ENCODE peak calls at places on chromosomes 6 and 20, in seven cellular contexts. U, H, R, W, Z, S and T are unnamed samples.
A peak's percentile ranks its signal among the peaks of the same experiment; 100 is the strongest.

GRCh38 chr6:22636450-22636849 is 67.1 kb downstream of the HDGFL1 start:
- DNase-seq in R (no peak), Z (no peak), H (no peak), U (peak; percentile 44), W (no peak), S (no peak), T (no peak)

GRCh38 chr6:110878751-110879539 is 4.4 kb downstream of the AMD1 start:
- DNase-seq in R (peak; percentile 45), U (no peak), W (peak; percentile 48), S (peak; percentile 23), H (peak; percentile 32), Z (peak; percentile 55), T (peak; percentile 42)

GRCh38 chr20:17569616-17570346 is at the start of gene DSTN:
- DNase-seq in R (peak; percentile 97), S (peak; percentile 94), W (peak; percentile 87), U (peak; percentile 93), Z (peak; percentile 89), H (peak; percentile 93), T (peak; percentile 95)

GRCh38 chr6:12068899-12069557 is 56.9 kb downstream of the HIVEP1 start:
- DNase-seq in H (no peak), S (no peak), R (no peak), U (no peak), Z (no peak), W (no peak), T (no peak)

GRCh38 chr20:46355778-46356177 is 47.5 kb upstream of the CDH22 start:
- DNase-seq in Z (no peak), H (no peak), U (no peak), W (no peak), S (no peak), R (no peak), T (no peak)

GRCh38 chr20:32434434-32434833 is 76.3 kb downstream of the ASXL1 start:
- DNase-seq in S (no peak), H (no peak), W (no peak), Z (no peak), U (no peak), R (no peak), T (no peak)

GRCh38 chr20:39107741-39108140 is 145.6 kb downstream of the DHX35 start:
- DNase-seq in U (no peak), S (no peak), H (no peak), W (no peak), Z (no peak), R (no peak), T (no peak)

GRCh38 chr6:130559166-130559565 is 193.3 kb downstream of the TMEM200A start:
- DNase-seq in Z (no peak), S (no peak), H (no peak), U (peak; percentile 7), W (no peak), R (no peak), T (no peak)

GRCh38 chr6:129546702-129547101 is 163.3 kb downstream of the ARHGAP18 start:
- DNase-seq in Z (no peak), H (no peak), W (no peak), U (no peak), R (no peak), S (no peak), T (no peak)

DNA sequence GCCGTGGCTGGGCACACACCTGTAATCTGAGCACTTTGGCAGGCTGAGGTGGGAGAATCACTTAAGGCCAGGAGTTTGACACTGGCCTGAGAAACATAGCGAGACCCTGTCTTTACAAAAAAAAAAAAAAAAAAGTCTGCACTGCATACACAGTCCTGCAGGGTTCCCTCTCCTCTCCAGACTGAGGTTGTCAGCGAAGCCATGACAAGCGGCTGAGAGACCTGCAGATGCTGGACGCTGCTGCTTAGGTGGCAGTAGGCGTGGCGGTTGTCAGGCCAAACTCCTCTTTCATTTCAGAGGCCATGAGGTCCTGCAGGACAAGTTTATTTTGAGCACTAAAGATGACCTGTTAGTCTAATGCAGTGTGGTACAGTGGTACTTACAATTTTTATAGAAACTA is 86.5 kb downstream of the FAM120B start:
- DNase-seq in R (no peak), S (no peak), U (no peak), H (no peak), Z (no peak), W (no peak), T (no peak)
- TF ChIP-seq CTCF in R (no peak), S (no peak), U (no peak), H (no peak), Z (no peak), W (no peak), T (no peak)

GRCh38 chr6:13328875-13329183 is 492 bp upstream of the TBC1D7 start:
- DNase-seq in Z (no peak), U (no peak), H (no peak), W (no peak), S (no peak), R (no peak), T (no peak)

GRCh38 chr6:13327691-13328075 is 654 bp downstream of the TBC1D7 start:
- DNase-seq in Z (peak; percentile 26), H (peak; percentile 40), S (no peak), W (peak; percentile 15), R (no peak), U (no peak), T (no peak)

GRCh38 chr6:13332349-13332706 is 4.0 kb upstream of the TBC1D7 start:
- DNase-seq in S (no peak), W (no peak), Z (no peak), H (no peak), U (no peak), R (no peak), T (no peak)

GRCh38 chr6:13331516-13332348 is 3.4 kb upstream of the TBC1D7 start:
- DNase-seq in S (no peak), U (no peak), H (peak; percentile 57), W (no peak), R (peak; percentile 45), Z (peak; percentile 47), T (no peak)

DNA sequence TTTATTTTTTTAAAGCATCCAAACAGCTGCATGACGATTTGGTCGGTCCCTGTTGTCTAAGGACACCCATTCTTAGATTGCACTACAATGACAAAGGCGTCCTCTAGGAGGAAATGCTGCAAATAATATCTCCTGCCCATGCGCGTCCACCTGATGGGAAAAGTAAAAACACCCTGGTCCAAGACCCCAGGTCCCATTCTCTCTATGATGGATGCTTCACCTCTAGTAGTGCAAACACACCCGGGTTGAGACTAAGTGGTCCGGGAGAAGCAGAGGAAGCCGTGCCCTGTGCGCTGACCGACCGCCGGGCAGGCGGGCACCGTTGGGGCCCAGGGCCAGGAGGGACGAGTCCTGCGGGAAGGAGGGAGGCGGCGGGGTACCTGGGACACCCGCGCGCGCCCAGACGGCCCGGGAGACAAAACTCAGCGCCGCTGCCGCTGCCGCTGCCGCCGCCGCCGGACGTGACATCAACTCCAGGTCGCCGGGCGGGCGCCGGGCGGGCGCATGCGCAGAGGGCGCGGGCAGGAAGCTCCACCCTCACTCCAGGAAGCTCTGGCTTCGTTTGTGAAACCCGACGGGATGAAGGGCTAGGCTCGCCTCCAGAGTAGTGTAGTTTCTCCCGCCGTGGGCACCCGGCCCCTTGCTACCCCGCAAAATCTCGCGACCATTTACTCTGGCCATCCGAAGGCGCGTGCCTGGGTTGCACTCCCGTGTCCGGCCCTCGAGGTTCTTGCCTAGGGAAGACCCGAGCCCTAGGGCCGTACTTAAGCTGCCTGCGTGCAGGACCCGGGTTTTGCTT is at the start of gene TBC1D7:
- DNase-seq in Z (peak; percentile 96), H (peak; percentile 91), S (peak; percentile 95), R (peak; percentile 92), U (peak; percentile 78), W (peak; percentile 93), T (peak; percentile 96)
- TF ChIP-seq CTCF in Z (peak; percentile 1), H (peak; percentile 18), S (peak; percentile 18), R (peak; percentile 18), U (peak; percentile 19), W (peak; percentile 16), T (no peak)

DNA sequence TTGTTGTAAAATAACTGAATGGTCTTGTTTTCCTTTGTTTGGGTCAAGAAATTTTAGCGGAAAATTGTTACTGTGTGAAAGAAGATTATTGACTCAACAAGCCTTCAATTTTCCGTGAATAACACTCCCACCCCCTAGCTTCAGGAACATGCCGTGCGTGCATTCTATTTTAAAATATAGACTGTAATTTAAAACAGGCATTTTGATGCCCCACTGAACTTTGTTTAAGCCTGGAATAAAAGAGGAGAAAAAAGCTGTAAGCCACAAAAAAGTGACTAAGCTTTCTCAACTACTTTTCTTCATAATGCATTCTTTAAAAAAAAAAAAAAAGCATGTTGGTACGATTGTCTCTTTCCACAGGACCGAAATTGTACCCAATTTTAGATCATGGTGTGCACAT is 166.0 kb downstream of the ARID1B start:
- DNase-seq in Z (no peak), U (peak; percentile 49), H (no peak), S (no peak), R (no peak), W (no peak), T (no peak)
- TF ChIP-seq CTCF in Z (no peak), U (no peak), H (no peak), S (no peak), R (no peak), W (no peak), T (no peak)

GRCh38 chr6:106163966-106164877 is 78.1 kb downstream of the PRDM1 start:
- DNase-seq in R (no peak), Z (peak; percentile 93), S (peak; percentile 46), U (peak; percentile 83), H (peak; percentile 75), W (peak; percentile 82), T (no peak)

GRCh38 chr6:106161475-106161874 is 75.3 kb downstream of the PRDM1 start:
- DNase-seq in R (no peak), H (peak; percentile 3), S (no peak), Z (no peak), W (no peak), U (no peak), T (no peak)

GRCh38 chr6:106161893-106162292 is 75.8 kb downstream of the PRDM1 start:
- DNase-seq in U (no peak), R (no peak), W (no peak), H (peak; percentile 4), Z (no peak), S (no peak), T (no peak)

GRCh38 chr6:106162926-106163325 is 76.8 kb downstream of the PRDM1 start:
- DNase-seq in H (peak; percentile 57), W (no peak), R (no peak), S (no peak), U (peak; percentile 56), Z (no peak), T (no peak)

GRCh38 chr6:106163446-106163965 is 77.4 kb downstream of the PRDM1 start:
- DNase-seq in U (peak; percentile 70), W (peak; percentile 83), R (peak; percentile 39), Z (peak; percentile 88), H (peak; percentile 93), S (peak; percentile 52), T (no peak)
- TF ChIP-seq CTCF in U (no peak), W (no peak), R (no peak), Z (peak; percentile 16), H (peak; percentile 18), S (no peak), T (no peak)

DNA sequence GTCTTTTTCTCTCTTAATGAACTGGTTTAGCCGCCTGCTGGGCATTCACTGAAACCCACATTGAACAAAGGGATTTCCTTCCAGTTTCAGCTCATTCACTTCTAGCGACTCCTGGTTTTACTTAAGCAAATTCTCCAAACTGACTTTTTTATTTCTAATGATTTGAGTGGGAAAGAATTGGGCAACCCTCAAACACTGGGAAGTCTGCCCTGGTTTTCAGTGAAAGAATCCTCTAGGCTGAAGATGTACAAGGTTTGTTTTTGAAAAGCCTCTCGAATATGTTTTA is 45.5 kb downstream of the PLAGL1 start:
- DNase-seq in S (no peak), W (no peak), U (peak; percentile 41), R (no peak), H (no peak), Z (no peak), T (no peak)
- TF ChIP-seq CTCF in S (no peak), W (no peak), U (peak; percentile 48), R (peak; percentile 37), H (no peak), Z (no peak), T (peak; percentile 46)